ENCODE peak calls at places on chromosomes 2 and 18, in six cellular contexts. C is sigmoid colon, F is endothelial cell of umbilical vein, P is transverse colon, W is SK-N-SH, D is suprapubic skin. Y is an unnamed sample.

GRCh38 chr2:26384183-26384582 is 17.5 kb upstream of the DRC1 start:
- DNase-seq in C (no peak), F (no peak), P (no peak), W (no peak), D (no peak), Y (no peak)

GRCh38 chr18:2706903-2707302 is 51.4 kb downstream of the SMCHD1 start:
- DNase-seq in C (no peak), F (no peak), P (no peak), W (no peak), D (no peak), Y (no peak)

GRCh38 chr18:27803957-27804356 is 373.0 kb downstream of the CDH2 start:
- DNase-seq in C (no peak), F (no peak), P (no peak), W (no peak), D (no peak), Y (no peak)

GRCh38 chr18:76371301-76371700 is 123.7 kb downstream of the ZNF516 start:
- DNase-seq in C (peak), F (no peak), P (no peak), W (no peak), D (peak), Y (no peak)

GRCh38 chr2:226609361-226609760 is 190.3 kb downstream of the IRS1 start:
- DNase-seq in C (no peak), F (no peak), P (no peak), W (no peak), D (no peak), Y (no peak)

GRCh38 chr18:79493211-79493800 is 97.6 kb downstream of the NFATC1 start:
- DNase-seq in C (peak), F (no peak), P (no peak), W (no peak), D (peak), Y (no peak)

GRCh38 chr18:8217041-8217564 is 392.1 kb upstream of the RAB12 start:
- DNase-seq in C (no peak), F (no peak), P (no peak), W (no peak), D (no peak), Y (peak)

GRCh38 chr2:240021488-240022104 is 3.5 kb downstream of the NDUFA10 start:
- DNase-seq in C (no peak), F (peak), P (peak), W (peak), D (no peak), Y (no peak)

GRCh38 chr18:68148862-68149261 is 566.0 kb downstream of the TMX3 start:
- DNase-seq in C (no peak), F (no peak), P (no peak), W (no peak), D (no peak), Y (no peak)

GRCh38 chr18:74598350-74599001 is 806 bp downstream of the ZNF407 start:
- DNase-seq in C (peak), F (no peak), P (peak), W (peak), D (peak), Y (peak)

GRCh38 chr2:55776966-55777365 is 83.3 kb upstream of the PNPT1 start:
- DNase-seq in C (no peak), F (no peak), P (no peak), W (no peak), D (no peak), Y (no peak)

GRCh38 chr2:202821538-202822160 is 49.9 kb downstream of the ICA1L start:
- DNase-seq in C (no peak), F (no peak), P (no peak), W (no peak), D (no peak), Y (no peak)

GRCh38 chr2:132670961-132671781 is 1.2 kb upstream of the LYPD1 start:
- DNase-seq in C (no peak), F (peak), P (no peak), W (peak), D (no peak), Y (no peak)

GRCh38 chr2:7154666-7155065 is 237.5 kb downstream of the RNF144A start:
- DNase-seq in C (no peak), F (no peak), P (no peak), W (no peak), D (no peak), Y (no peak)

GRCh38 chr2:127560201-127560928 is 24.9 kb downstream of the MYO7B start:
- DNase-seq in C (no peak), F (no peak), P (no peak), W (no peak), D (peak), Y (no peak)
- TF ChIP-seq CTCF in C (no peak), F (no peak), P (no peak), W (no peak), D (no peak), Y (no peak)

GRCh38 chr2:218893349-218894167 is 12.9 kb downstream of the WNT10A start:
- DNase-seq in C (no peak), F (no peak), P (no peak), W (peak), D (no peak), Y (no peak)

GRCh38 chr2:218894168-218895157 is 13.8 kb downstream of the WNT10A start:
- DNase-seq in C (no peak), F (no peak), P (no peak), W (peak), D (no peak), Y (no peak)

GRCh38 chr2:218890369-218890768 is 9.7 kb downstream of the WNT10A start:
- DNase-seq in C (no peak), F (no peak), P (no peak), W (no peak), D (no peak), Y (no peak)

GRCh38 chr2:218891275-218892135 is 10.9 kb downstream of the WNT10A start:
- DNase-seq in C (no peak), F (no peak), P (no peak), W (no peak), D (no peak), Y (no peak)

GRCh38 chr2:218892693-218893348 is 12.2 kb downstream of the WNT10A start:
- DNase-seq in C (no peak), F (peak), P (peak), W (peak), D (no peak), Y (no peak)
- TF ChIP-seq POLR2AphosphoS5 in C (no peak), F (peak), P (no peak), W (no peak), D (no peak), Y (peak)

GRCh38 chr2:64017811-64018714 is 1.2 kb downstream of the VPS54 start:
- DNase-seq in C (no peak), F (peak), P (peak), W (peak), D (no peak), Y (no peak)

GRCh38 chr2:64019975-64020281 is 700 bp upstream of the VPS54 start:
- DNase-seq in C (no peak), F (no peak), P (no peak), W (no peak), D (no peak), Y (no peak)

GRCh38 chr2:64018715-64019082 is 529 bp downstream of the VPS54 start:
- DNase-seq in C (peak), F (no peak), P (peak), W (no peak), D (peak), Y (no peak)

GRCh38 chr2:64021578-64021977 is 2.4 kb upstream of the VPS54 start:
- DNase-seq in C (no peak), F (peak), P (no peak), W (no peak), D (no peak), Y (no peak)

DNA sequence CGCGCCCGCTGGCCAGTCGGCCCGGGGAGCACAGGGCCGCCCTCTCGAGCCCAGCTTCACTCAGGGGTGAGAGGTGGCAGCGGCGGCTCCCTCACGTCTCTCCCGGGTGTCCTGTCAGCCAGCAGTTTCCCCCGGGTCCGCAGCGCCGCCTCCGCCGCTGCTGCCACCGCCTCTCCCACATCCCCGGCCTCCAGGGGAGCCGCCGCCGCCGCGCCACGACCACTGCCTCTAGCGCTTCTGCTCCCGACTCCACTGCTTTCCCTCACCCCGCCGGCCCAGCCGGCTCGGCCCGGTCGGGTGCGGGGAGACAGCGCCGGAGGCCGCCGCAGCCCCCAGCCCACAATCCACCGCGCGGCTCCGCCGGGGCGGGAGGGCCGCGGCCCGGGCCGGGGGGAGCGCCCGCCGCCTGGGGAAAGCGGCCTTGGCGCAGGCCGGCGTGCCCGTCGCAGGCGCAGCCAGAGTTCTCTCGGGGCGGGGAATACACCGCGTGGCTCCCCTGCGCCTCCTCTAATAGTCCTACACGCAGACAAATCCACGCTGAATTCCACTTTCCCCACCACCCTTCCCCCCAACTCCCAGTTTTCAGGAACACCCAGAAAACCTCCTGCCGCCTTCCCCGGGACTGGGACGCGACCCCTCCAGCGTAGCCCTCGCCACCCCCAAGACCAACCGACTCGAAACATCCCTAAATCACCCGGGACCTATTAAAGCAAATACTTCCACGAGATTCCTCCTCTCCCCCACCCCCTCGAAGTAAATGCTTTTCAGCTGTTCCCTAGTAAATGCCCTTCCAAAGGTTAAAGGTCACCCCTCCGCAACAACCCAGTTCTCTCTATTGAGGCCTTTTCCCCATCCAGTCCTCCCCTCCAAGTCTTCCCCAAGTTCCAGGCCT is at the start of gene VPS54:
- DNase-seq in C (peak), F (peak), P (peak), W (peak), D (peak), Y (no peak)
- TF ChIP-seq CTCF in C (no peak), F (no peak), P (no peak), W (no peak), D (no peak), Y (peak)

GRCh38 chr2:176157499-176158305 is 595 bp downstream of the HOXD3 start:
- DNase-seq in C (no peak), F (peak), P (peak), W (peak), D (no peak), Y (no peak)
- TF ChIP-seq POLR2AphosphoS5 in C (no peak), F (no peak), P (no peak), W (no peak), D (no peak), Y (no peak)

GRCh38 chr18:4130734-4131719 is 324.1 kb downstream of the DLGAP1 start:
- DNase-seq in C (no peak), F (no peak), P (no peak), W (no peak), D (no peak), Y (no peak)
- TF ChIP-seq CTCF in C (no peak), F (no peak), P (no peak), W (no peak), D (no peak), Y (no peak)

GRCh38 chr2:46335966-46336436 is 38.8 kb downstream of the EPAS1 start:
- DNase-seq in C (peak), F (no peak), P (peak), W (no peak), D (no peak), Y (no peak)
- TF ChIP-seq POLR2AphosphoS5 in C (no peak), F (no peak), P (no peak), W (no peak), D (no peak), Y (no peak)

GRCh38 chr2:156982615-156983014 is 274.9 kb upstream of the GALNT5 start:
- DNase-seq in C (no peak), F (no peak), P (no peak), W (no peak), D (no peak), Y (no peak)

DNA sequence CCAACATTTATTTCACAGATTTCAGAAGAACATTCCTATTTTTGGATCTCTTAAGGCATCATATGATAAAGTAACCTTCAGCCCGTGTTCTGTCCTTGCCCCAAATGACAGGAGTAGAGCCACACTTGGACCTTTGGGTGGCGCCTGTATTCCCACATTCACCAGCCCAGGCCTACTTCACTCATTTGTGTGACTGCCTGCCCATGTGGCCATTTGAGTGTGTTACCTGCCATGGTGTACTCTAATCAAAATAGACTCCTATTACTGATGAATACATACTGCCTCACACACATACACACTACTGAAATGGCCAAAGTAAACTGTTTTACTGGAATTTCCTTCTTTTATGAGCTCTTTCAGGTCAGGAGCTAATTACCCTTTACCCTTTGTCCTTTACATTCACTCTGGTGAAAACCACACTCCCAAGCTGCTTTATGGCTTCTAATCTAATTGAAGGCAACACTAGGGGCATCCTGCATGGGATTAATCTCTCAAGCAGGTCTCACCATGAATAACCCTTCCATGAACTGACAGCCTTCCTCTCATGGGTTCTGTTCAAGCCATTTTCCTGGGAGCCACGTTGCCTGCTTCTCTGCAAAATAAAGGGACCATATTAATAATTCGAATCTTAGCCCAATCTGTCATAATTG is 271.0 kb upstream of the GALNT5 start:
- DNase-seq in C (no peak), F (no peak), P (no peak), W (no peak), D (no peak), Y (no peak)
- TF ChIP-seq CTCF in C (no peak), F (no peak), P (no peak), W (no peak), D (no peak), Y (no peak)

GRCh38 chr2:236986524-236987330 is 99.0 kb upstream of the COPS8 start:
- DNase-seq in C (no peak), F (no peak), P (no peak), W (no peak), D (no peak), Y (no peak)

GRCh38 chr2:236985940-236986339 is 99.7 kb upstream of the COPS8 start:
- DNase-seq in C (no peak), F (peak), P (no peak), W (no peak), D (no peak), Y (no peak)

GRCh38 chr2:236988216-236988615 is 97.5 kb upstream of the COPS8 start:
- DNase-seq in C (no peak), F (no peak), P (no peak), W (no peak), D (no peak), Y (no peak)

GRCh38 chr2:236991874-236992273 is 93.8 kb upstream of the COPS8 start:
- DNase-seq in C (no peak), F (no peak), P (no peak), W (no peak), D (no peak), Y (no peak)

GRCh38 chr2:236988690-236989639 is 96.7 kb upstream of the COPS8 start:
- DNase-seq in C (peak), F (peak), P (peak), W (no peak), D (peak), Y (no peak)
- TF ChIP-seq POLR2AphosphoS5 in C (peak), F (no peak), P (no peak), W (no peak), D (peak), Y (peak)

DNA sequence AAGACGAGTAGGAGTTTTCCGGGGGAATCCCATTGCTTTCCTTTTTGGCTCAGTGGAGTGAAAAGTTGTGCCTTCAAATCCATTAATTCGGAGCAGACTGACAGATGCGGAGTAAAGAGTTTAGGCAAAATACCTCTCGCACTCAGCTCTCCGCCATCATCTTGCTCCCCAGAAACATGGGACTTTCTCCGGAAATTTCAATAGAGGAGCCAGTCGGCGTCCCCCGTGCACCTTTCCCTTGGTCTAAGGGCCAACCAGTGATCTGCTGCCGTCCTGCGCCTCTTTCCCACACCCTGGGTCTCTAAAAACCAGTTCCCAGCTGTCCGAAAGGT is 318 bp downstream of the TYW5 start:
- DNase-seq in C (no peak), F (no peak), P (no peak), W (no peak), D (no peak), Y (no peak)
- TF ChIP-seq CTCF in C (no peak), F (no peak), P (no peak), W (no peak), D (no peak), Y (no peak)